ENCODE peak calls at places on chromosomes 1 and 21, in four cellular contexts. One of them, this sample, is unnamed.

GRCh38 chr1:92168657-92169056 is 49.1 kb upstream of the C1orf146 start:
- DNase-seq in heart left ventricle: no peak
- DNase-seq in GM20000: no peak
- DNase-seq in CD8-positive, alpha-beta memory T cell: no peak
- DNase-seq in this sample: no peak

GRCh38 chr1:231340328-231341013 is 2.4 kb downstream of the SPRTN start:
- DNase-seq in heart left ventricle: no peak
- DNase-seq in CD8-positive, alpha-beta memory T cell: no peak
- DNase-seq in GM20000: no peak
- DNase-seq in this sample: no peak

GRCh38 chr21:14753466-14754258 is 207.5 kb upstream of the SAMSN1 start:
- DNase-seq in heart left ventricle: no peak
- DNase-seq in GM20000: no peak
- DNase-seq in CD8-positive, alpha-beta memory T cell: no peak
- DNase-seq in this sample: no peak

GRCh38 chr1:245168090-245168489 is 13.3 kb downstream of the KIF26B start:
- DNase-seq in CD8-positive, alpha-beta memory T cell: no peak
- DNase-seq in heart left ventricle: peak
- DNase-seq in GM20000: no peak
- DNase-seq in this sample: no peak

GRCh38 chr21:25809013-25809412 is 74.2 kb downstream of the GABPA start:
- DNase-seq in CD8-positive, alpha-beta memory T cell: no peak
- DNase-seq in GM20000: no peak
- DNase-seq in heart left ventricle: no peak
- DNase-seq in this sample: no peak

GRCh38 chr1:22500476-22500875 is 48.8 kb downstream of the ZBTB40 start:
- DNase-seq in heart left ventricle: peak
- DNase-seq in GM20000: no peak
- DNase-seq in CD8-positive, alpha-beta memory T cell: no peak
- DNase-seq in this sample: no peak

GRCh38 chr1:37478890-37479254 is 4.5 kb downstream of the ZC3H12A start:
- DNase-seq in heart left ventricle: no peak
- DNase-seq in CD8-positive, alpha-beta memory T cell: peak
- DNase-seq in GM20000: no peak
- DNase-seq in this sample: no peak

GRCh38 chr1:228034954-228035837 is 28.4 kb downstream of the WNT3A start:
- DNase-seq in GM20000: no peak
- DNase-seq in CD8-positive, alpha-beta memory T cell: no peak
- DNase-seq in heart left ventricle: no peak
- DNase-seq in this sample: no peak

GRCh38 chr1:245895455-245895959 is 611.6 kb downstream of the SMYD3 start:
- DNase-seq in CD8-positive, alpha-beta memory T cell: no peak
- DNase-seq in GM20000: no peak
- DNase-seq in heart left ventricle: no peak
- DNase-seq in this sample: no peak

GRCh38 chr1:166988976-166989515 is at the start of gene MAEL:
- DNase-seq in CD8-positive, alpha-beta memory T cell: no peak
- DNase-seq in GM20000: no peak
- DNase-seq in heart left ventricle: no peak
- DNase-seq in this sample: no peak

GRCh38 chr1:147580200-147580557 is 38.9 kb downstream of the BCL9 start:
- DNase-seq in heart left ventricle: no peak
- DNase-seq in CD8-positive, alpha-beta memory T cell: peak
- DNase-seq in GM20000: no peak
- DNase-seq in this sample: no peak

GRCh38 chr1:198465201-198466144 is 75.0 kb downstream of the ATP6V1G3 start:
- DNase-seq in CD8-positive, alpha-beta memory T cell: peak
- DNase-seq in GM20000: peak
- DNase-seq in heart left ventricle: no peak
- DNase-seq in this sample: no peak

GRCh38 chr1:108199231-108199657 is 899 bp downstream of the SLC25A24 start:
- DNase-seq in heart left ventricle: peak
- DNase-seq in GM20000: no peak
- DNase-seq in CD8-positive, alpha-beta memory T cell: no peak
- DNase-seq in this sample: no peak

GRCh38 chr1:222382171-222382570 is 165.7 kb downstream of the HHIPL2 start:
- DNase-seq in heart left ventricle: no peak
- DNase-seq in CD8-positive, alpha-beta memory T cell: no peak
- DNase-seq in GM20000: no peak
- DNase-seq in this sample: no peak

GRCh38 chr1:43774359-43774758 is 67.0 kb downstream of the ST3GAL3 start:
- DNase-seq in GM20000: no peak
- DNase-seq in heart left ventricle: no peak
- DNase-seq in CD8-positive, alpha-beta memory T cell: no peak
- DNase-seq in this sample: no peak

GRCh38 chr1:159088050-159088449 is 11.5 kb upstream of the AIM2 start:
- DNase-seq in heart left ventricle: no peak
- DNase-seq in CD8-positive, alpha-beta memory T cell: no peak
- DNase-seq in GM20000: no peak
- DNase-seq in this sample: no peak

GRCh38 chr1:39087109-39087834 is 61.1 kb downstream of the NDUFS5 start:
- DNase-seq in heart left ventricle: peak
- DNase-seq in GM20000: no peak
- DNase-seq in CD8-positive, alpha-beta memory T cell: no peak
- DNase-seq in this sample: no peak

GRCh38 chr1:241990040-241990439 is 8.9 kb downstream of the MAP1LC3C start:
- DNase-seq in heart left ventricle: peak
- DNase-seq in GM20000: no peak
- DNase-seq in CD8-positive, alpha-beta memory T cell: no peak
- DNase-seq in this sample: no peak

GRCh38 chr21:33981341-33982101 is 65.9 kb upstream of the ATP5PO start:
- DNase-seq in CD8-positive, alpha-beta memory T cell: no peak
- DNase-seq in GM20000: no peak
- DNase-seq in heart left ventricle: no peak
- DNase-seq in this sample: no peak

GRCh38 chr1:167648978-167649752 is 19.1 kb downstream of the RCSD1 start:
- DNase-seq in heart left ventricle: peak
- DNase-seq in GM20000: no peak
- DNase-seq in CD8-positive, alpha-beta memory T cell: no peak
- DNase-seq in this sample: no peak

GRCh38 chr1:22375601-22376000 is 76.0 kb upstream of the ZBTB40 start:
- DNase-seq in GM20000: no peak
- DNase-seq in heart left ventricle: no peak
- DNase-seq in CD8-positive, alpha-beta memory T cell: no peak
- DNase-seq in this sample: no peak

GRCh38 chr1:11281518-11282331 is 8.7 kb downstream of the UBIAD1 start:
- DNase-seq in heart left ventricle: no peak
- DNase-seq in CD8-positive, alpha-beta memory T cell: no peak
- DNase-seq in GM20000: no peak
- DNase-seq in this sample: no peak